ENCODE peak calls at places on chromosome 12, in ten cellular contexts. W is ovary, Y is adrenal gland, L is heart left ventricle, G is lower leg skin, J is body of pancreas, Q is stomach, U is H54, A is transverse colon, V is spleen. E is an unnamed sample.

GRCh38 chr12:38904932-38905479 is 385 bp downstream of the CPNE8 start:
- DNase-seq in J (peak; percentile 66), A (peak; percentile 88), G (peak; percentile 98), L (peak; percentile 89), U (peak; percentile 15), Q (peak; percentile 64), Y (peak; percentile 90), V (peak; percentile 93), W (peak; percentile 68), E (peak; percentile 30)

GRCh38 chr12:14395059-14395778 is 29.7 kb downstream of the ATF7IP start:
- DNase-seq in Q (no peak), U (no peak), L (no peak), G (no peak), Y (no peak), V (no peak), J (no peak), A (no peak), W (no peak), E (no peak)

GRCh38 chr12:57744194-57744776 is 554 bp upstream of the TSPAN31 start:
- DNase-seq in J (peak; percentile 82), W (peak; percentile 84), L (peak; percentile 74), Q (peak; percentile 73), U (no peak), V (peak; percentile 90), Y (peak; percentile 75), G (peak; percentile 94), A (peak; percentile 84), E (no peak)

GRCh38 chr12:103884316-103884715 is 43.3 kb upstream of the NT5DC3 start:
- DNase-seq in U (no peak), A (peak; percentile 24), Q (no peak), W (peak; percentile 39), L (no peak), J (no peak), V (no peak), G (no peak), Y (peak; percentile 55), E (no peak)

GRCh38 chr12:98424726-98425401 is 90.5 kb upstream of the TMPO start:
- DNase-seq in V (no peak), U (peak; percentile 49), Q (peak; percentile 64), G (no peak), Y (peak; percentile 72), J (peak; percentile 74), W (peak; percentile 74), A (peak; percentile 71), L (peak; percentile 63), E (peak; percentile 39)

GRCh38 chr12:19908825-19909224 is 459.5 kb upstream of the PDE3A start:
- DNase-seq in U (no peak), V (no peak), Y (no peak), W (no peak), L (no peak), G (no peak), A (no peak), Q (no peak), J (no peak), E (no peak)

GRCh38 chr12:131724534-131724933 is 13.6 kb downstream of the SFSWAP start:
- DNase-seq in L (no peak), Q (no peak), G (no peak), U (no peak), V (no peak), A (no peak), J (no peak), W (no peak), Y (no peak), E (no peak)

GRCh38 chr12:3436496-3437060 is 54.4 kb upstream of the PRMT8 start:
- DNase-seq in Q (peak; percentile 34), Y (no peak), J (no peak), W (no peak), V (no peak), A (no peak), U (no peak), G (peak; percentile 56), L (peak; percentile 31), E (no peak)

DNA sequence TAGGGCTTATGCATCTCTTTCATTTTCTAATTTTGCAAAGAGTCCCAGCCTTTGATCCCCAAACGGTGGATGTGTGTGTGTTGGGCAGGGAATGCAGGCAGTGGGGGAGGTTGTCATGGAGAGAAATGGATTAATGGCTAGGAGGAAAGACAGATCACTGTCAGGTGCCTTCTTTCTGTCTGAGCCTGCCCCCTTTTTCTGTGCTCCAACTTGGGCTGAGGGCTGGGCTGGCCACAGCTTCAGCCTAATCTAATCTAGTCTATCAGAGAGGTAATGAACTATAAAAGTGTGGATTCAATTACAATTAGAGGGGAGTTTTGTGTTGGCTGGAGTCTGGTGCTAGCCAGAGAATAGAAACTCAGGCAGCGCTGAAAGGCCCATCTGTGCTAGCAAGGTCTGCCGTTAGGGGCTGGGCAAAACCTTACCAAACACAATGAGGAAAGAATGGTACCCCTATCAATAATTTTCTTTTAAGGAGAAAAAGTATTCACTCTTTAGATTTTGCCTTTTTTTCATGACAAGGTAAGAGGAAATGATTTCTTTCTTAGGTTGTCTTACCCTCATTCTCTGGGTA is 41.3 kb downstream of the NEUROD4 start:
- DNase-seq in J (no peak), G (no peak), W (no peak), V (no peak), Q (no peak), A (no peak), Y (no peak), L (no peak), U (no peak), E (no peak)
- TF ChIP-seq POLR2A in J (no peak), G (no peak), W (no peak), V (no peak), Q (no peak), A (no peak), Y (no peak), L (no peak), U (no peak), E (no peak)

GRCh38 chr12:49019120-49019430 is 499 bp upstream of the PRKAG1 start:
- DNase-seq in U (no peak), L (no peak), A (no peak), V (no peak), Y (no peak), G (no peak), J (no peak), W (no peak), Q (no peak), E (no peak)

GRCh38 chr12:49020441-49020840 is 1.9 kb upstream of the PRKAG1 start:
- DNase-seq in L (no peak), U (no peak), G (peak; percentile 82), V (no peak), Y (no peak), W (no peak), A (peak; percentile 7), J (no peak), Q (no peak), E (no peak)

GRCh38 chr12:49017764-49018281 is 753 bp downstream of the PRKAG1 start:
- DNase-seq in Y (peak; percentile 72), U (no peak), G (peak; percentile 89), L (peak; percentile 66), A (no peak), Q (no peak), W (no peak), V (no peak), J (no peak), E (no peak)

GRCh38 chr12:49019435-49020317 is 1.1 kb upstream of the PRKAG1 start:
- DNase-seq in L (no peak), A (peak; percentile 38), J (no peak), Q (no peak), V (no peak), G (peak; percentile 85), W (no peak), Y (peak; percentile 60), U (no peak), E (peak; percentile 71)

DNA sequence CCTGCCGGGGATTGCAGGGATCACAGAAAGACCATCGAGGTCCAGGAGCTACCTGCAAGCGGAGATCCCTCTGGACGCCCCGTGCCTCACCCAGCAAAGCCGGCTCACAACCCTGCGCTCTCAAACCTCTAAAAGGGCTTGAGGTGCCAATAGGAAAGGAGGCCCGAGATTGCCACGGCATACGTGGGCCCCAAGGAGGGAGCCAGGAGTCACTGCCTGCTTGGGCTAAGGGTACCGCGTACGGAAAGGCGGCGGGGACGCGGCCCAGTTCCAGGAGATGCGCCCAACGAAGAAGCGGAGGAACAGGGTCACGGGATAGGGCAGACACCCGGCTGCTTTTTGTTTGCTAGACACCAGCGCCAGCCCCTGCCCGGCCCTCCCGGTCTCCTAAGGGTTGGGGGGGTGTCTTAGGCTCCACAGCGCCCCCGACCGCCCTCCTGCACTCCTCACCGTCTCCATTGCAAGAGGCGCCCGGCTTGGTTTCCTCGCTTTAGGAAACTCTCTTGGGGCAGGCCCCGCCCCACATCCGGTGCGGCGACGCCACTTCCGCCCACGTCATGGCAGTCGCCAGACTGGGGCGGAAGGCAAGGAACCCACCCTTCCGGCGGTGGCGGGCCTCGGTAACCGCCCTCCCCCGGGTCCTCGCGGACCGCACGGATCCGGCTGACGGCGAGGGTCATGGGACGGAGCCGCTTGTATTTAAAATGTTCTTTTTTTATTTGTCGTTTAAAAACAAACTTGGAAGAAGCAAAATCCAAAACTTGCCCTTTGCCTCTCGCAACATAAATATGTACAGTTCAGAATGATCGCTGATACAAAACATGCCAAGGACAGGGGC is at the start of gene PRKAG1:
- DNase-seq in L (peak; percentile 97), U (peak; percentile 96), V (peak; percentile 99), W (peak; percentile 97), Y (peak; percentile 96), G (peak; percentile 99), J (peak; percentile 94), A (peak; percentile 96), Q (peak; percentile 95), E (peak; percentile 99)
- TF ChIP-seq POLR2A in L (peak; percentile 24), U (peak; percentile 71), V (peak; percentile 62), W (peak; percentile 89), Y (peak; percentile 91), G (peak; percentile 49), J (peak; percentile 94), A (peak; percentile 95), Q (no peak), E (peak; percentile 94)

GRCh38 chr12:6850796-6851152 is 312 bp downstream of the CDCA3 start:
- DNase-seq in A (no peak), U (no peak), J (no peak), W (no peak), L (no peak), Y (peak; percentile 88), V (peak; percentile 90), G (peak; percentile 91), Q (no peak), E (no peak)

GRCh38 chr12:6852651-6853354 is 853 bp downstream of the USP5 start:
- DNase-seq in J (no peak), A (peak; percentile 50), V (peak; percentile 84), W (peak; percentile 64), U (peak; percentile 58), Y (peak; percentile 71), G (no peak), L (no peak), Q (peak; percentile 32), E (no peak)

GRCh38 chr12:6851153-6851920 is at the start of gene CDCA3:
- DNase-seq in Q (peak; percentile 98), A (peak; percentile 95), U (peak; percentile 98), J (peak; percentile 96), Y (peak; percentile 99), G (peak; percentile 98), L (peak; percentile 96), W (peak; percentile 94), V (peak; percentile 94), E (peak; percentile 100)

GRCh38 chr12:6853626-6854025 is 1.7 kb downstream of the USP5 start:
- DNase-seq in A (no peak), L (no peak), J (no peak), Y (no peak), U (no peak), G (no peak), Q (no peak), W (no peak), V (no peak), E (no peak)

DNA sequence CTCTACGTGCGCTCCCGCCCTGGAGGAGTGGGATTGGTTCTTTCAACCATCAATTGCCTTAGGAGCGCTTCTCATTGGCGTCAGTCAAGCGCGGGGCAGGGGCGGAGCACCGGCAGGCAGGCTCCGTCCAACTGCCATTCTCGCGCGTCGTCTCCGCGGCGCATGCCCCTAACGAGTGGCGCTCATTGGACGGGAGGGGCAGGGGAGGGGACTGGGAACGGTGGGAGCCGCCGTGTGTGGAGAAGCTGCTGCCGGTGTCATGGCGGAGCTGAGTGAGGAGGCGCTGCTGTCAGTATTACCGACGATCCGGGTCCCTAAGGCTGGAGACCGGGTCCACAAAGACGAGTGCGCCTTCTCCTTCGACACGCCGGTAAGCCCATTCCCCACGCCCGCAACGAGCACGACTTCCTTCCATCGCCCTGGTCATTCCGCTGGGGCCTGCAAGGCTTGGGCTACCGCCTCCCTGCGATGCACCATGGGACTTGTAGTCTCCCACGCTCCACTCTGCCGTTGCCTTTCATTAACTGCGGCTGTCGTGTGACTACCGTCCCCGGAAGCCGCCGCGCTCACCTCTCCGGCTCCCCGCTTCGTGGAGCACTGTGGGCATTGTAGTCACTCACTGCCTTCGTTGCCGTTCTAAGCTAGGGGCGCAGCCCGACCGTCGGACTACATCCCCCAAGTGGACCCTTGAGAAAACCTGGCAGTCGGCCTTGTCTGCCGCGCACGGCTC is at the start of gene USP5:
- DNase-seq in J (peak; percentile 99), U (peak; percentile 94), L (peak; percentile 99), W (peak; percentile 99), G (peak; percentile 100), Y (peak; percentile 99), V (peak; percentile 100), A (peak; percentile 99), Q (peak; percentile 99), E (peak; percentile 92)
- TF ChIP-seq POLR2A in J (no peak), U (peak; percentile 72), L (no peak), W (no peak), G (no peak), Y (peak; percentile 46), V (no peak), A (no peak), Q (no peak), E (peak; percentile 85)

GRCh38 chr12:65740873-65741600 is 83.2 kb upstream of the HMGA2 start:
- DNase-seq in V (peak; percentile 76), Y (peak; percentile 58), U (peak; percentile 83), W (peak; percentile 85), L (peak; percentile 75), G (peak; percentile 95), A (peak; percentile 85), J (peak; percentile 77), Q (peak; percentile 83), E (peak; percentile 65)
- TF ChIP-seq POLR2A in V (no peak), Y (no peak), U (no peak), W (no peak), L (no peak), G (no peak), A (no peak), J (no peak), Q (no peak), E (no peak)

E was measured in GM12891.